ENCODE peak calls at places on chromosome 19, in five cellular contexts. O, V, L, M and G are unnamed samples.

GRCh38 chr19:13007292-13008045 is 12.2 kb downstream of the NFIX start:
- DNase-seq in O (no peak), V (no peak), L (no peak), M (peak; percentile 42), G (no peak)

GRCh38 chr19:4278926-4279529 is at the start of gene SHD:
- DNase-seq in O (no peak), V (peak; percentile 22), L (no peak), M (peak; percentile 92), G (peak; percentile 70)

GRCh38 chr19:10760268-10760944 is 42.5 kb downstream of the DNM2 start:
- DNase-seq in O (no peak), V (peak; percentile 22), L (peak; percentile 75), M (no peak), G (peak; percentile 83)

GRCh38 chr19:40599331-40600085 is 1.7 kb upstream of the LTBP4 start:
- DNase-seq in O (no peak), V (no peak), L (peak; percentile 72), M (no peak), G (peak; percentile 55)

GRCh38 chr19:47447470-47448359 is 24.0 kb downstream of the SLC8A2 start:
- DNase-seq in O (no peak), V (peak; percentile 53), L (peak; percentile 92), M (peak; percentile 97), G (peak; percentile 88)

GRCh38 chr19:3343619-3344502 is 22.5 kb upstream of the NFIC start:
- DNase-seq in O (peak; percentile 44), V (peak; percentile 78), L (peak; percentile 72), M (peak; percentile 97), G (no peak)

GRCh38 chr19:51321799-51322198 is 10.4 kb downstream of the IGLON5 start:
- DNase-seq in O (no peak), V (no peak), L (no peak), M (no peak), G (no peak)

GRCh38 chr19:30319411-30319810 is 52.8 kb upstream of the ZNF536 start:
- DNase-seq in O (no peak), V (no peak), L (no peak), M (no peak), G (no peak)

GRCh38 chr19:38315657-38316476 is at the start of gene YIF1B:
- DNase-seq in O (peak; percentile 85), V (peak; percentile 98), L (peak; percentile 98), M (peak; percentile 99), G (peak; percentile 99)

GRCh38 chr19:40827386-40828247 is 22.6 kb downstream of the CYP2A6 start:
- DNase-seq in O (no peak), V (no peak), L (no peak), M (no peak), G (peak; percentile 38)

GRCh38 chr19:55667958-55668357 is 7.1 kb upstream of the EPN1 start:
- DNase-seq in O (no peak), V (no peak), L (no peak), M (no peak), G (peak; percentile 69)

GRCh38 chr19:16088351-16088984 is 12.2 kb downstream of the TPM4 start:
- DNase-seq in O (no peak), V (no peak), L (no peak), M (no peak), G (no peak)

GRCh38 chr19:45098521-45099464 is 5.8 kb downstream of the PPP1R37 start:
- DNase-seq in O (no peak), V (no peak), L (no peak), M (no peak), G (no peak)

GRCh38 chr19:7139095-7139494 is 69.6 kb downstream of the ZNF557 start:
- DNase-seq in O (no peak), V (no peak), L (no peak), M (no peak), G (no peak)

GRCh38 chr19:42396248-42396541 is 6.1 kb upstream of the CNFN start:
- DNase-seq in O (no peak), V (no peak), L (no peak), M (peak; percentile 79), G (no peak)

GRCh38 chr19:30450945-30451344 is 78.8 kb downstream of the ZNF536 start:
- DNase-seq in O (no peak), V (no peak), L (no peak), M (no peak), G (no peak)